ENCODE peak calls at places on chromosomes 6 and 20, in ten cellular contexts. L is foreskin fibroblast; K is activated naive CD8-positive, alpha-beta T cell treated with anti-CD3 and anti-CD28 coated beads for 36 hours; J is dermis blood vessel endothelial cell; C is T-cell; X is GF-D8; Y is RWPE1; N is activated gamma-delta T cell treated with anti-CD3 and anti-CD28 coated beads, Interleukin-2, amount 50 U/mL, for 16 hours; R is GM12891; T is cardiac fibroblast. G is an unnamed sample.

GRCh38 chr20:45548410-45548809 is 1.2 kb upstream of the EPPIN start:
- DNase-seq in L (no peak), K (no peak), J (no peak), C (no peak), X (no peak), Y (no peak), N (no peak), R (no peak), T (no peak), G (no peak)

GRCh38 chr6:56849876-56850275 is 105.0 kb upstream of the BEND6 start:
- DNase-seq in L (peak; percentile 63), K (no peak), J (peak; percentile 21), C (no peak), X (no peak), Y (no peak), N (no peak), R (no peak), T (no peak), G (no peak)

GRCh38 chr6:158861686-158862381 is 42.7 kb upstream of the EZR start:
- DNase-seq in L (no peak), K (no peak), J (peak; percentile 20), C (no peak), X (no peak), Y (no peak), N (no peak), R (no peak), T (no peak), G (no peak)

GRCh38 chr20:47545499-47545898 is 43.8 kb downstream of the NCOA3 start:
- DNase-seq in L (no peak), K (no peak), J (no peak), C (no peak), X (no peak), Y (no peak), N (no peak), R (no peak), T (no peak), G (no peak)

GRCh38 chr6:39040080-39040673 is 8.4 kb upstream of the GLP1R start:
- DNase-seq in L (no peak), K (no peak), J (no peak), C (no peak), X (no peak), Y (no peak), N (no peak), R (no peak), T (no peak), G (no peak)

GRCh38 chr6:161443868-161444267 is 170.0 kb upstream of the AGPAT4 start:
- DNase-seq in L (no peak), K (no peak), J (peak; percentile 9), C (no peak), X (no peak), Y (no peak), N (no peak), R (no peak), T (no peak), G (no peak)

GRCh38 chr20:24662756-24663399 is 193.4 kb downstream of the SYNDIG1 start:
- DNase-seq in L (peak; percentile 24), K (no peak), J (no peak), C (no peak), X (no peak), Y (no peak), N (no peak), R (no peak), T (peak; percentile 33), G (no peak)

GRCh38 chr20:4795394-4795793 is 73.7 kb downstream of the PRND start:
- DNase-seq in L (peak; percentile 40), K (peak; percentile 38), J (peak; percentile 76), C (no peak), X (peak; percentile 16), Y (peak; percentile 51), N (peak; percentile 22), R (no peak), T (peak; percentile 42), G (peak; percentile 66)

GRCh38 chr6:170313716-170314295 is 7.2 kb downstream of the FAM120B start:
- DNase-seq in L (no peak), K (no peak), J (no peak), C (no peak), X (no peak), Y (no peak), N (no peak), R (no peak), T (no peak), G (no peak)

GRCh38 chr6:110708295-110708965 is 106.8 kb downstream of the CDK19 start:
- DNase-seq in L (peak; percentile 50), K (no peak), J (no peak), C (no peak), X (no peak), Y (no peak), N (no peak), R (no peak), T (peak; percentile 59), G (no peak)

GRCh38 chr20:57388953-57389694 is 2.1 kb upstream of the RBM38 start:
- DNase-seq in L (peak; percentile 57), K (peak; percentile 80), J (peak; percentile 61), C (peak; percentile 67), X (peak; percentile 41), Y (peak; percentile 83), N (no peak), R (no peak), T (peak; percentile 79), G (peak; percentile 74)

GRCh38 chr6:66599541-66599940 is 892.5 kb upstream of the EYS start:
- DNase-seq in L (no peak), K (no peak), J (no peak), C (no peak), X (no peak), Y (peak; percentile 55), N (no peak), R (no peak), T (no peak), G (no peak)

GRCh38 chr20:8624616-8625015 is 444.3 kb upstream of the PLCB4 start:
- DNase-seq in L (no peak), K (no peak), J (no peak), C (no peak), X (no peak), Y (no peak), N (no peak), R (no peak), T (no peak), G (no peak)

GRCh38 chr6:28104392-28105250 is 19.8 kb upstream of the ZSCAN16 start:
- DNase-seq in L (peak; percentile 76), K (peak; percentile 87), J (peak; percentile 75), C (peak; percentile 83), X (peak; percentile 52), Y (peak; percentile 84), N (peak; percentile 72), R (peak; percentile 86), T (peak; percentile 80), G (peak; percentile 90)

GRCh38 chr6:34476462-34476861 is 10.6 kb downstream of the PACSIN1 start:
- DNase-seq in L (no peak), K (no peak), J (no peak), C (no peak), X (no peak), Y (no peak), N (no peak), R (no peak), T (no peak), G (no peak)

GRCh38 chr6:2531426-2532208 is 219.1 kb downstream of the MYLK4 start:
- DNase-seq in L (peak; percentile 90), K (no peak), J (no peak), C (no peak), X (no peak), Y (peak; percentile 31), N (no peak), R (no peak), T (peak; percentile 70), G (no peak)

GRCh38 chr20:2948968-2949367 is 75.7 kb downstream of the PTPRA start:
- DNase-seq in L (no peak), K (no peak), J (no peak), C (no peak), X (no peak), Y (no peak), N (no peak), R (no peak), T (no peak), G (no peak)

GRCh38 chr6:164690241-164690640 is 619.2 kb downstream of the C6orf118 start:
- DNase-seq in L (no peak), K (no peak), J (no peak), C (no peak), X (no peak), Y (no peak), N (no peak), R (no peak), T (no peak), G (no peak)